ENCODE peak calls at places on chromosomes 6 and 20, in ten cellular contexts. P, G, I, X, K, A, Q, O, W and R are unnamed samples. For H3K4me1, the result is how much of the 10 kb centered on the place peaks cover.

GRCh38 chr6:150620763-150621162 is 21.1 kb downstream of the PLEKHG1 start:
- DNase-seq in W (no peak), K (no peak), X (no peak), O (no peak), P (no peak), A (no peak), I (no peak), Q (no peak), G (no peak), R (no peak)

GRCh38 chr20:47319517-47320252 is 36.8 kb downstream of the ZMYND8 start:
- DNase-seq in Q (peak), P (peak), O (peak), G (no peak), X (peak), K (no peak), A (no peak), I (no peak), W (peak), R (no peak)

GRCh38 chr6:149884215-149884614 is 13.7 kb downstream of the RAET1E start:
- DNase-seq in G (no peak), Q (no peak), O (peak), A (no peak), W (no peak), I (no peak), X (peak), P (peak), K (no peak), R (no peak)

GRCh38 chr6:89993411-89993810 is 99.1 kb downstream of the GJA10 start:
- DNase-seq in K (no peak), X (no peak), I (no peak), A (no peak), W (no peak), P (no peak), G (no peak), O (no peak), Q (no peak), R (no peak)

GRCh38 chr6:155867682-155868081 is 412.0 kb upstream of the NOX3 start:
- DNase-seq in Q (no peak), G (no peak), X (no peak), A (no peak), I (no peak), O (no peak), P (no peak), W (no peak), K (no peak), R (no peak)

GRCh38 chr6:88535296-88535695 is 369.1 kb upstream of the CNR1 start:
- DNase-seq in P (no peak), X (no peak), W (no peak), I (no peak), G (no peak), Q (no peak), A (no peak), O (no peak), K (no peak), R (no peak)

GRCh38 chr6:134415681-134416080 is 97.8 kb upstream of the SGK1 start:
- DNase-seq in P (no peak), A (no peak), Q (no peak), K (no peak), W (no peak), I (no peak), G (no peak), O (no peak), X (no peak), R (no peak)

GRCh38 chr6:128370072-128370471 is 150.3 kb downstream of the PTPRK start:
- DNase-seq in I (no peak), G (no peak), X (no peak), W (peak), A (no peak), O (no peak), P (no peak), K (peak), Q (no peak), R (no peak)

GRCh38 chr6:132624175-132624574 is at the start of gene TAAR2:
- DNase-seq in X (no peak), O (no peak), A (no peak), W (no peak), I (no peak), K (no peak), Q (no peak), P (no peak), G (no peak), R (no peak)

GRCh38 chr6:139342957-139343750 is 31.3 kb downstream of the CITED2 start:
- DNase-seq in Q (no peak), X (no peak), W (no peak), A (no peak), O (no peak), K (no peak), P (no peak), I (no peak), G (no peak), R (no peak)

GRCh38 chr20:20697325-20697845 is 15.1 kb downstream of the RALGAPA2 start:
- DNase-seq in G (no peak), I (peak), O (no peak), X (no peak), P (no peak), W (no peak), Q (peak), A (no peak), K (no peak), R (no peak)

GRCh38 chr6:89260832-89261231 is 43.7 kb upstream of the GABRR1 start:
- DNase-seq in W (peak), P (no peak), G (no peak), I (no peak), Q (no peak), O (no peak), K (no peak), A (no peak), X (no peak), R (no peak)

GRCh38 chr6:3913077-3913957 is 64.1 kb downstream of the FAM50B start:
- DNase-seq in X (no peak), W (peak), A (peak), I (no peak), G (no peak), P (peak), K (peak), O (peak), Q (peak), R (peak)

GRCh38 chr20:6108330-6108729 is 14.5 kb downstream of the FERMT1 start:
- DNase-seq in W (no peak), I (no peak), P (no peak), A (no peak), O (no peak), K (no peak), G (no peak), Q (no peak), X (no peak), R (no peak)

GRCh38 chr20:9989066-9989724 is 45.6 kb upstream of the ANKEF1 start:
- DNase-seq in W (peak), G (no peak), Q (no peak), I (no peak), P (no peak), O (no peak), A (no peak), X (no peak), K (no peak), R (no peak)

GRCh38 chr6:167111597-167111996 is 11.3 kb upstream of the CCR6 start:
- DNase-seq in K (no peak), G (no peak), O (no peak), W (no peak), Q (no peak), I (no peak), P (no peak), A (no peak), X (no peak), R (no peak)

GRCh38 chr20:4946585-4947378 is 54.5 kb downstream of the SLC23A2 start:
- DNase-seq in P (no peak), X (no peak), O (no peak), A (peak), K (no peak), G (no peak), I (no peak), W (no peak), Q (no peak), R (no peak)

GRCh38 chr6:56381852-56382251 is 134.5 kb upstream of the COL21A1 start:
- DNase-seq in A (no peak), I (no peak), K (no peak), W (no peak), O (no peak), X (no peak), Q (no peak), G (no peak), P (no peak), R (no peak)

GRCh38 chr6:27604986-27605385 is 132.1 kb upstream of the ZNF184 start:
- DNase-seq in W (no peak), K (no peak), G (no peak), Q (no peak), O (no peak), A (no peak), P (no peak), X (no peak), I (no peak), R (no peak)

GRCh38 chr6:25136879-25137278 is 142.3 kb upstream of the CARMIL1 start:
- DNase-seq in O (no peak), P (no peak), I (no peak), Q (no peak), W (peak), X (no peak), K (no peak), A (peak), G (no peak), R (peak)

GRCh38 chr6:28134015-28134414 is 7.7 kb upstream of the ZKSCAN8 start:
- DNase-seq in X (no peak), P (no peak), Q (no peak), O (no peak), W (peak), A (peak), G (no peak), K (peak), I (no peak), R (no peak)

GRCh38 chr6:30463242-30463641 is 26.1 kb upstream of the HLA-E start:
- DNase-seq in O (no peak), I (no peak), Q (no peak), X (no peak), P (no peak), A (no peak), G (no peak), W (no peak), K (no peak), R (no peak)

GRCh38 chr20:53713328-53714056 is 119.9 kb upstream of the ZNF217 start:
- DNase-seq in W (no peak), Q (no peak), A (no peak), X (no peak), I (no peak), P (no peak), O (no peak), K (no peak), G (no peak), R (no peak)

GRCh38 chr20:8545212-8545611 is 413.1 kb downstream of the PLCB1 start:
- DNase-seq in O (no peak), W (no peak), K (no peak), X (no peak), I (no peak), A (no peak), P (no peak), G (no peak), Q (no peak), R (no peak)

GRCh38 chr6:35798706-35799105 is 1.6 kb upstream of the CLPS start:
- DNase-seq in W (no peak), P (no peak), X (no peak), A (no peak), K (no peak), Q (no peak), I (no peak), O (peak), G (no peak), R (no peak)
- TF ChIP-seq POLR2A in W (no peak), P (no peak), X (no peak), A (no peak), K (no peak), Q (no peak), I (no peak), O (no peak), G (no peak), R (no peak)

GRCh38 chr6:93391982-93392381 is 27.4 kb downstream of the EPHA7 start:
- DNase-seq in K (no peak), O (no peak), X (no peak), I (no peak), Q (no peak), A (no peak), W (no peak), P (no peak), G (no peak), R (no peak)

GRCh38 chr6:93392797-93393196 is 26.6 kb downstream of the EPHA7 start:
- DNase-seq in X (no peak), A (no peak), W (no peak), I (no peak), O (no peak), Q (no peak), P (no peak), G (no peak), K (no peak), R (no peak)

GRCh38 chr6:93389192-93389591 is 30.2 kb downstream of the EPHA7 start:
- DNase-seq in A (no peak), O (no peak), K (no peak), G (no peak), Q (no peak), W (no peak), P (no peak), I (no peak), X (no peak), R (no peak)

GRCh38 chr6:93394471-93394870 is 24.9 kb downstream of the EPHA7 start:
- DNase-seq in O (no peak), Q (no peak), A (no peak), K (no peak), X (no peak), P (no peak), I (no peak), G (no peak), W (no peak), R (no peak)

GRCh38 chr6:93393554-93394074 is 25.7 kb downstream of the EPHA7 start:
- DNase-seq in P (no peak), W (no peak), X (no peak), K (no peak), I (no peak), A (no peak), Q (no peak), G (no peak), O (no peak), R (no peak)
- H3K4me1 ChIP-seq in P (under half), W (under half), X (under half), K (under half), I (half or more), A (under half), Q (under half), G (under half), O (under half), R (under half)

DNA sequence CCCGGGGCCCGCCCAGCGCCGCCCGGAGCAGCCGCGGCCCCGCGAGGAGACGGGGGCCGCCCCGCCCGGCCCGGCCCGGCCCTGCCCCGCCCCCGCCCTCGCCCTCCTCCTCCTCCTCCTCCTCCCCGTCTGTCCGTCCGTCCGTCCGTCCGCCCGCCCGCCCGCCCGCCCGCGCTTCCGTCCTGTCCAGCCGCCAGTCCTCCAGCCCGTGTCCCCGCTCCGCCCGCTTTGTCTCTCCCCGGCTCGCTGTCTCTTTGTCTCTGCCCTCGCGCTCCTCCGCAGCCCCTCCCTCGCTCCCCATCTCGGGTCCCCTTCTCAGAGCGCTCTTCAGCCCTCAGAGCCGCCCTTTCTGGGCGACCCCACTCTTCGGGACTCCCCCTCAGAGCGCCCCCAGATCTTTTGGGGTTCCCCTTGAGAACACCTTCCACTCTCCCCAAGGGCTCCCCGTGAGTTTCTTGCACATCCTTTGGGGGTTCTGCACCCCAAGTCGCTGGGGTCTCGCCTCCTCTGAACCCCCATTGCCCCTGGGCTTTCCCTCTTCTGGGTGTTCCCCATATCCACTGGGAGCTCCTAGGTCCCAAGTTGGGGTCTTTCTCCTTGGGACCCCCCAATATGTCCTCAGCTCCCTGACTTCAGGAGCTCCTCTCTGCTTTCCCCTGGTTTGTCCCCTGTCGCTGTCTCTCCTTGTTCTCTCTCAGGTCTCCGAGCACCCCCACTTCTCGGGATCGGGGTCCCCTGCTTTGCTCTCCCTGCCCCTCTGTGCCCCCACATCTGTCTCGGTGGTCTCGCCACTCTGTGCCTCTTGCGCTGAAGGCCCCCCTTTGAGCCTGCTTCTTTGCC is 79.5 kb upstream of the MYL9 start:
- DNase-seq in P (peak), X (peak), I (no peak), O (peak), Q (peak), G (peak), K (no peak), A (peak), W (peak), R (peak)
- TF ChIP-seq POLR2A in P (no peak), X (no peak), I (no peak), O (peak), Q (no peak), G (no peak), K (no peak), A (no peak), W (peak), R (no peak)

GRCh38 chr20:38171301-38172010 is 6.4 kb upstream of the TGM2 start:
- DNase-seq in P (no peak), W (no peak), G (no peak), I (no peak), K (no peak), X (no peak), O (no peak), A (no peak), Q (no peak), R (no peak)
- H3K4me1 ChIP-seq in P (under half), W (half or more), G (under half), I (under half), K (half or more), X (under half), O (under half), A (under half), Q (under half), R (under half)

DNA sequence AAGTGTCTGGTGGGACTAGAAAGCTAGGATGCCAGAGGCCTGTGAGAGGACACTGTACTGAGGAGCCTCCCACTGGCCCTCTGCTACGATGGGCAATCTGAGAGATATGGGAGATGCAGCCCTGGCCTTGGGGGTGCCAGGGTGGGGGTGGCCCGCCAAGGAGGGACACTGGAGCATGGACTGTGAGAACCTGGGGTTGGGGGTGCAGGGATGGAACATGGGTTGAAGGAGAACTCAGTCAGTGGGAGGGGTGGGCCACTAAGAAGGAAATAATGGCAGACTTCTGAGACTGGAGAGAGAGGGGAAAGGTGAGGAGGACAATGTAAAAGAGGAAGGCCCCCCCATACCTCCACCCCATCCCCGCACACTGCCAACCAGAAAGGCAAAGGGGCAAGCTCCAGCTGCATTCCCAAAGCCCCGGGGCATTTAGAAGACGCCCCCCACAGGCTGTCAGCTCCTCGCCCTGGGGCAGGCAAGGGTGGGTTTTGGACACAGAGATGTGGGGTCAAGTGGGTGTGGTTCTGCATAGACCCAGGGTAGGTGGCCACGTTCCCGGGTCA is 20.9 kb upstream of the SLC22A7 start:
- DNase-seq in P (no peak), O (no peak), G (peak), K (no peak), A (no peak), I (no peak), X (no peak), W (no peak), Q (no peak), R (no peak)
- TF ChIP-seq POLR2A in P (no peak), O (no peak), G (no peak), K (no peak), A (no peak), I (no peak), X (no peak), W (no peak), Q (no peak), R (no peak)